ENCODE peak calls at places on chromosomes 5 and 9, in eight cellular contexts. One of them, this sample, is unnamed.

GRCh38 chr5:176844706-176845391 is 34.5 kb downstream of the UNC5A start:
- DNase-seq in fibroblast of villous mesenchyme: no peak
- DNase-seq in HFFc6: peak
- DNase-seq in NCI-H1105 treated with DMSO at 0.1 percent for 48 hours: no peak
- DNase-seq in Caki2: peak
- DNase-seq in fibroblast of mammary gland: no peak
- DNase-seq in natural killer cell treated with Interleukin-12 subunit alpha and Interleukin-12 subunit beta and Interleukin-15 and Interleukin-18, amount 100 ng/mL, for 72 hours: no peak
- DNase-seq in NCI-H1092: no peak
- DNase-seq in this sample: no peak

GRCh38 chr9:111937301-111937700 is 40.7 kb downstream of the UGCG start:
- DNase-seq in fibroblast of villous mesenchyme: no peak
- DNase-seq in HFFc6: no peak
- DNase-seq in NCI-H1105 treated with DMSO at 0.1 percent for 48 hours: no peak
- DNase-seq in Caki2: peak
- DNase-seq in fibroblast of mammary gland: no peak
- DNase-seq in natural killer cell treated with Interleukin-12 subunit alpha and Interleukin-12 subunit beta and Interleukin-15 and Interleukin-18, amount 100 ng/mL, for 72 hours: no peak
- DNase-seq in NCI-H1092: no peak
- DNase-seq in this sample: no peak

GRCh38 chr5:56175465-56175864 is 57.7 kb downstream of the ANKRD55 start:
- DNase-seq in fibroblast of villous mesenchyme: peak
- DNase-seq in HFFc6: peak
- DNase-seq in NCI-H1105 treated with DMSO at 0.1 percent for 48 hours: no peak
- DNase-seq in Caki2: peak
- DNase-seq in fibroblast of mammary gland: peak
- DNase-seq in natural killer cell treated with Interleukin-12 subunit alpha and Interleukin-12 subunit beta and Interleukin-15 and Interleukin-18, amount 100 ng/mL, for 72 hours: no peak
- DNase-seq in NCI-H1092: no peak
- DNase-seq in this sample: no peak

GRCh38 chr5:150285114-150285513 is 4.5 kb downstream of the CAMK2A start:
- DNase-seq in fibroblast of villous mesenchyme: no peak
- DNase-seq in HFFc6: peak
- DNase-seq in NCI-H1105 treated with DMSO at 0.1 percent for 48 hours: no peak
- DNase-seq in Caki2: no peak
- DNase-seq in fibroblast of mammary gland: peak
- DNase-seq in natural killer cell treated with Interleukin-12 subunit alpha and Interleukin-12 subunit beta and Interleukin-15 and Interleukin-18, amount 100 ng/mL, for 72 hours: no peak
- DNase-seq in NCI-H1092: no peak
- DNase-seq in this sample: no peak

GRCh38 chr5:126777974-126778674 is 1.2 kb downstream of the LMNB1 start:
- DNase-seq in fibroblast of villous mesenchyme: peak
- DNase-seq in HFFc6: peak
- DNase-seq in NCI-H1105 treated with DMSO at 0.1 percent for 48 hours: peak
- DNase-seq in Caki2: peak
- DNase-seq in fibroblast of mammary gland: peak
- DNase-seq in natural killer cell treated with Interleukin-12 subunit alpha and Interleukin-12 subunit beta and Interleukin-15 and Interleukin-18, amount 100 ng/mL, for 72 hours: peak
- DNase-seq in NCI-H1092: peak
- DNase-seq in this sample: peak

GRCh38 chr9:90343360-90343759 is 299.3 kb downstream of the DIRAS2 start:
- DNase-seq in fibroblast of villous mesenchyme: no peak
- DNase-seq in HFFc6: no peak
- DNase-seq in NCI-H1105 treated with DMSO at 0.1 percent for 48 hours: peak
- DNase-seq in Caki2: peak
- DNase-seq in fibroblast of mammary gland: peak
- DNase-seq in natural killer cell treated with Interleukin-12 subunit alpha and Interleukin-12 subunit beta and Interleukin-15 and Interleukin-18, amount 100 ng/mL, for 72 hours: no peak
- DNase-seq in NCI-H1092: no peak
- DNase-seq in this sample: no peak

GRCh38 chr5:179312557-179313235 is 32.6 kb downstream of the ADAMTS2 start:
- DNase-seq in fibroblast of villous mesenchyme: peak
- DNase-seq in HFFc6: no peak
- DNase-seq in NCI-H1105 treated with DMSO at 0.1 percent for 48 hours: no peak
- DNase-seq in Caki2: no peak
- DNase-seq in fibroblast of mammary gland: no peak
- DNase-seq in natural killer cell treated with Interleukin-12 subunit alpha and Interleukin-12 subunit beta and Interleukin-15 and Interleukin-18, amount 100 ng/mL, for 72 hours: no peak
- DNase-seq in NCI-H1092: no peak
- DNase-seq in this sample: no peak

GRCh38 chr5:179820127-179820482 is 600 bp upstream of the SQSTM1 start:
- DNase-seq in fibroblast of villous mesenchyme: no peak
- DNase-seq in HFFc6: no peak
- DNase-seq in NCI-H1105 treated with DMSO at 0.1 percent for 48 hours: no peak
- DNase-seq in Caki2: no peak
- DNase-seq in fibroblast of mammary gland: no peak
- DNase-seq in natural killer cell treated with Interleukin-12 subunit alpha and Interleukin-12 subunit beta and Interleukin-15 and Interleukin-18, amount 100 ng/mL, for 72 hours: no peak
- DNase-seq in NCI-H1092: no peak
- DNase-seq in this sample: peak

GRCh38 chr5:122081541-122081940 is 3.5 kb upstream of the LOX start:
- DNase-seq in fibroblast of villous mesenchyme: no peak
- DNase-seq in HFFc6: no peak
- DNase-seq in NCI-H1105 treated with DMSO at 0.1 percent for 48 hours: no peak
- DNase-seq in Caki2: no peak
- DNase-seq in fibroblast of mammary gland: no peak
- DNase-seq in natural killer cell treated with Interleukin-12 subunit alpha and Interleukin-12 subunit beta and Interleukin-15 and Interleukin-18, amount 100 ng/mL, for 72 hours: no peak
- DNase-seq in NCI-H1092: no peak
- DNase-seq in this sample: no peak

GRCh38 chr9:20563917-20564316 is 58.4 kb downstream of the MLLT3 start:
- DNase-seq in fibroblast of villous mesenchyme: no peak
- DNase-seq in HFFc6: no peak
- DNase-seq in NCI-H1105 treated with DMSO at 0.1 percent for 48 hours: no peak
- DNase-seq in Caki2: no peak
- DNase-seq in fibroblast of mammary gland: no peak
- DNase-seq in natural killer cell treated with Interleukin-12 subunit alpha and Interleukin-12 subunit beta and Interleukin-15 and Interleukin-18, amount 100 ng/mL, for 72 hours: no peak
- DNase-seq in NCI-H1092: no peak
- DNase-seq in this sample: no peak

GRCh38 chr9:96553070-96553469 is 66.6 kb downstream of the CDC14B start:
- DNase-seq in fibroblast of villous mesenchyme: peak
- DNase-seq in HFFc6: peak
- DNase-seq in NCI-H1105 treated with DMSO at 0.1 percent for 48 hours: no peak
- DNase-seq in Caki2: peak
- DNase-seq in fibroblast of mammary gland: peak
- DNase-seq in natural killer cell treated with Interleukin-12 subunit alpha and Interleukin-12 subunit beta and Interleukin-15 and Interleukin-18, amount 100 ng/mL, for 72 hours: no peak
- DNase-seq in NCI-H1092: no peak
- DNase-seq in this sample: no peak

GRCh38 chr5:88957000-88957399 is 74.0 kb upstream of the MEF2C start:
- DNase-seq in fibroblast of villous mesenchyme: no peak
- DNase-seq in HFFc6: no peak
- DNase-seq in NCI-H1105 treated with DMSO at 0.1 percent for 48 hours: no peak
- DNase-seq in Caki2: no peak
- DNase-seq in fibroblast of mammary gland: no peak
- DNase-seq in natural killer cell treated with Interleukin-12 subunit alpha and Interleukin-12 subunit beta and Interleukin-15 and Interleukin-18, amount 100 ng/mL, for 72 hours: no peak
- DNase-seq in NCI-H1092: no peak
- DNase-seq in this sample: no peak

This sample was measured in DMS79 treated with DMSO at 0.1 percent for 48 hours.